ENCODE peak calls at places on chromosome 7, in five cellular contexts. N, Q, X, K and M are unnamed samples.

GRCh38 chr7:81645435-81645834 is 124.4 kb downstream of the HGF start:
- DNase-seq in N (no peak), Q (no peak), X (no peak), K (no peak), M (no peak)

GRCh38 chr7:35556532-35557471 is 138.1 kb downstream of the HERPUD2 start:
- DNase-seq in N (no peak), Q (no peak), X (no peak), K (peak; percentile 65), M (no peak)

GRCh38 chr7:23893942-23894890 is 184.2 kb downstream of the STK31 start:
- DNase-seq in N (no peak), Q (no peak), X (no peak), K (no peak), M (no peak)

GRCh38 chr7:106285801-106286492 is 1.2 kb upstream of the NAMPT start:
- DNase-seq in N (no peak), Q (no peak), X (peak; percentile 16), K (no peak), M (peak; percentile 29)

GRCh38 chr7:94100723-94101345 is 96.7 kb upstream of the BET1 start:
- DNase-seq in N (no peak), Q (no peak), X (no peak), K (no peak), M (no peak)

GRCh38 chr7:42605381-42605780 is 306.5 kb downstream of the C7orf25 start:
- DNase-seq in N (no peak), Q (peak; percentile 15), X (no peak), K (no peak), M (peak; percentile 15)

GRCh38 chr7:15084368-15084767 is 181.8 kb upstream of the DGKB start:
- DNase-seq in N (no peak), Q (no peak), X (no peak), K (no peak), M (no peak)

GRCh38 chr7:143492799-143493568 is 15.3 kb downstream of the TAS2R41 start:
- DNase-seq in N (no peak), Q (no peak), X (no peak), K (no peak), M (peak; percentile 35)

GRCh38 chr7:100166966-100167911 is 1.2 kb downstream of the GAL3ST4 start:
- DNase-seq in N (no peak), Q (no peak), X (no peak), K (no peak), M (no peak)

GRCh38 chr7:164882-165660 is 27.3 kb upstream of the FAM20C start:
- DNase-seq in N (no peak), Q (no peak), X (no peak), K (peak; percentile 76), M (no peak)

GRCh38 chr7:74023037-74023436 is 4.9 kb upstream of the ELN start:
- DNase-seq in N (peak; percentile 49), Q (no peak), X (peak; percentile 68), K (peak; percentile 66), M (peak; percentile 87)

GRCh38 chr7:36723951-36724664 is at the start of gene AOAH:
- DNase-seq in N (peak; percentile 43), Q (no peak), X (peak; percentile 55), K (no peak), M (no peak)

GRCh38 chr7:7830122-7830878 is 111.9 kb upstream of the RPA3 start:
- DNase-seq in N (no peak), Q (no peak), X (no peak), K (peak; percentile 23), M (peak; percentile 23)

GRCh38 chr7:44218418-44219201 is 17.8 kb downstream of the YKT6 start:
- DNase-seq in N (peak; percentile 5), Q (peak; percentile 88), X (peak; percentile 7), K (no peak), M (no peak)

GRCh38 chr7:84477786-84478405 is 283.3 kb upstream of the SEMA3A start:
- DNase-seq in N (no peak), Q (no peak), X (no peak), K (no peak), M (no peak)

GRCh38 chr7:74115326-74115725 is 31.7 kb downstream of the LIMK1 start:
- DNase-seq in N (no peak), Q (peak; percentile 62), X (no peak), K (no peak), M (no peak)

GRCh38 chr7:96996111-96996936 is 9.0 kb upstream of the DLX6 start:
- DNase-seq in N (no peak), Q (peak; percentile 84), X (no peak), K (no peak), M (no peak)

GRCh38 chr7:68576366-68576765 is 1021.9 kb upstream of the AUTS2 start:
- DNase-seq in N (no peak), Q (no peak), X (no peak), K (no peak), M (no peak)

GRCh38 chr7:14604606-14605005 is 297.9 kb downstream of the DGKB start:
- DNase-seq in N (no peak), Q (no peak), X (no peak), K (no peak), M (peak; percentile 79)

GRCh38 chr7:139505563-139505962 is 17.9 kb upstream of the CLEC2L start:
- DNase-seq in N (no peak), Q (peak; percentile 73), X (no peak), K (no peak), M (no peak)
- TF ChIP-seq CTCF in N (peak; percentile 19), Q (peak; percentile 69), X (no peak), K (peak; percentile 9), M (no peak)

GRCh38 chr7:95593343-95593742 is 3.0 kb downstream of the PDK4 start:
- DNase-seq in N (no peak), Q (no peak), X (no peak), K (no peak), M (no peak)
- H3K4me3 ChIP-seq in N (peak overlapping the region; percentile 53), Q (no peak overlapping the region), X (peak overlapping the region; percentile 89), K (no peak overlapping the region), M (no peak overlapping the region)

DNA sequence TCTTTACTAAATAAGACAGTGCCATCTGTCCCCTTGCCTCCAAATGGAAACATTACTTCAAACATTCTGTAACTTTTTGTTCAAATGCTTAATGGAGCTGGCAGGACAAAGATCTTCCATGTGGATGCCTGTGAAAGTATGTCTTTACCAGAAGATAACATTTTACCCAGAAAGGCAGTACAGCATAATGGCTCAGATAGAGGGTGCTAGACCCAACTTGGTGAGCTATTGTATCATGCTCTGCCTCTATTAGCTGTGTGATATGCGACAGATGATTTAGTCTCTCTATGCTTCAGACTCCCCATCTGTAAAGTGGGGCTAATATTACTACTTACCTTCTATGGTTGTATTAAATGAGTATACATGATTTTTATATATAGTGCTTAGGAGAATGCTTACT is 8.8 kb upstream of the SMKR1 start:
- DNase-seq in N (no peak), Q (no peak), X (no peak), K (no peak), M (peak; percentile 25)
- TF ChIP-seq CTCF in N (no peak), Q (peak; percentile 6), X (no peak), K (peak; percentile 18), M (no peak)

DNA sequence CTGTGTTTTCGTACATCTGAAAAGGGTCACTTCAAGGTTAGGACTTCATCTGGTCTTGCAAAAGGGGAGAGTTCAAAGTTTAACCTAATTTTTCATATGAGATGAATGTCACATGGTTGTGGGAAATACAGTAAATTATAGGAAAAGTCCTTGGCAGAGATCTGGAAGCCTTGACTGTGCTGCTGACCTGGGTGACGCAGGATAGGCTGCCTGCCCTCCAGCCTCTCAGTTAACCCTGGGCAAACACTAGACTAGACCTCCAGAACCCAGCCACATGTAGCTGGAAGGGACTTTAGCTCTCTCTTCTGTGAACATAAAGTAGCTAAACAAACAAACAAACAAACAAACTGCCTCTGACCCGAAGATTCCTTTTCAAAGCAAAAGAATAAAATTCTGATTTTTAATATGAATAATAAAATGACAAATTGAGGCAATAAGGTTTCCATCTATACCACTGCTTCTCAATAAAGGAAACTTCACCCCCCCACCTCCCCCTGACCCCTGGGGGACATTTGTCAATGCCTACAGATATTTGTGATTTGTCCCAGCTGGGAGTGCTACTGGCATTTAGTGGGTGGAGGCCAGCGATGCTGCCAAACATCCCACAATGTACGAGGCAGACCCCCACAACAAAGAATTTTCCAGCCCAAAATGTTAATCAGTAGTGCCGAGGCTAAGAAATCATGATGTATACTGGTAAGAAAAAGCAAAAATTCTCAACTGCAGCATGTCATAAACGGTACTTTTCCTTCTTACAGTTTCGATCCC is 75.2 kb upstream of the PRR15 start:
- DNase-seq in N (no peak), Q (no peak), X (no peak), K (no peak), M (no peak)
- H3K4me3 ChIP-seq in N (no peak overlapping the region), Q (no peak overlapping the region), X (peak overlapping the region; percentile 19), K (no peak overlapping the region), M (no peak overlapping the region)

GRCh38 chr7:139033346-139034114 is 2.3 kb downstream of the ZC3HAV1L start:
- DNase-seq in N (no peak), Q (no peak), X (no peak), K (no peak), M (no peak)
- TF ChIP-seq CTCF in N (no peak), Q (no peak), X (no peak), K (no peak), M (no peak)

GRCh38 chr7:18459846-18460245 is 35.7 kb upstream of the HDAC9 start:
- DNase-seq in N (no peak), Q (no peak), X (no peak), K (no peak), M (no peak)

GRCh38 chr7:18455644-18456043 is 39.9 kb upstream of the HDAC9 start:
- DNase-seq in N (no peak), Q (no peak), X (no peak), K (no peak), M (no peak)

GRCh38 chr7:18459439-18459838 is 36.1 kb upstream of the HDAC9 start:
- DNase-seq in N (no peak), Q (no peak), X (no peak), K (no peak), M (no peak)

GRCh38 chr7:18458830-18459229 is 36.7 kb upstream of the HDAC9 start:
- DNase-seq in N (no peak), Q (no peak), X (no peak), K (no peak), M (no peak)

DNA sequence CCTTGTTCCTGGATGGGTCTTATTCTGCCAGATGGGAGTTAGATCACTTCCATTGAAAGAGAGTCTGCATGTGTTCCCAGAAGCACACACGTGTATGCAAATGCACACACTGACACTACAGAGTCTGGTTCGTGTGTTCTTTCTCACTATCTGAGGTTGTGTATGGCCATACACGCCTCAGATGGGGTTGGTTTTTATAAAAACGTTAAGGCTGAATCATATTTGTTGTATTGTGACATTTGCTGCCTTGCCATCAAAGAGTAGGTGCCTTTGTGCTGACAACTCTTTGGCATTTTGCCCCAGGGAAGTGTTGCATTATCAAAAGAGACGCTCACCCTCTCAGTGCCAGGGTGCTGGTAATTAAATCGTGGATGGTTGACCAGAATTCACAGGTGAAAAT is 37.7 kb upstream of the HDAC9 start:
- DNase-seq in N (no peak), Q (no peak), X (no peak), K (no peak), M (no peak)
- H3K4me3 ChIP-seq in N (no peak overlapping the region), Q (no peak overlapping the region), X (no peak overlapping the region), K (no peak overlapping the region), M (no peak overlapping the region)

GRCh38 chr7:130708001-130708400 is 21.7 kb upstream of the TSGA13 start:
- DNase-seq in N (no peak), Q (no peak), X (no peak), K (no peak), M (no peak)
- TF ChIP-seq CTCF in N (no peak), Q (no peak), X (no peak), K (no peak), M (no peak)

GRCh38 chr7:1692500-1693418 is 22.7 kb downstream of the ELFN1 start:
- DNase-seq in N (no peak), Q (no peak), X (no peak), K (no peak), M (no peak)
- H3K4me3 ChIP-seq in N (no peak overlapping the region), Q (no peak overlapping the region), X (peak overlapping the region; percentile 28), K (no peak overlapping the region), M (no peak overlapping the region)